ENCODE peak calls at places on chromosomes 16 and 17, in eight cellular contexts. U is NCI-H460; E is activated naive CD8-positive, alpha-beta T cell treated with anti-CD3 and anti-CD28 coated beads, Interleukin-2, amount 50 U/mL, for 24 hours; J is stimulated activated CD8-positive, alpha-beta memory T cell treated with anti-CD3 and anti-CD28 coated beads, Interleukin-2, amount 100 ng/mL, for 1 hour; Y is activated effector memory CD4-positive, alpha-beta T cell treated with Interleukin-2 at 50 U/mL for 16 hours; L is SJSA1; S is stimulated activated CD4-positive, alpha-beta T cell treated with anti-CD3 and anti-CD28 coated beads, TNF-alpha, amount 100 ng/mL, for 48 hours; N is D341Med. Z is an unnamed sample.

GRCh38 chr16:79972053-79972704 is 371.6 kb upstream of the MAF start:
- DNase-seq in U (no peak), E (no peak), J (no peak), Y (no peak), L (no peak), S (no peak), N (no peak), Z (no peak)

GRCh38 chr17:79930786-79931516 is 91.7 kb upstream of the CBX4 start:
- DNase-seq in U (no peak), E (no peak), J (no peak), Y (no peak), L (no peak), S (no peak), N (no peak), Z (no peak)

GRCh38 chr17:66073384-66073783 is 118.5 kb downstream of the CEP112 start:
- DNase-seq in U (no peak), E (no peak), J (no peak), Y (no peak), L (no peak), S (no peak), N (no peak), Z (no peak)

GRCh38 chr17:66799839-66800537 is 34.9 kb upstream of the CACNG5 start:
- DNase-seq in U (no peak), E (no peak), J (no peak), Y (no peak), L (no peak), S (no peak), N (no peak), Z (no peak)

GRCh38 chr17:79814966-79815835 is 18.3 kb upstream of the CBX8 start:
- DNase-seq in U (no peak), E (no peak), J (no peak), Y (no peak), L (no peak), S (no peak), N (peak), Z (no peak)

GRCh38 chr16:3689731-3690130 is 27.6 kb downstream of the TRAP1 start:
- DNase-seq in U (no peak), E (no peak), J (no peak), Y (no peak), L (no peak), S (no peak), N (no peak), Z (no peak)

GRCh38 chr17:38735161-38735997 is 5.2 kb downstream of the CISD3 start:
- DNase-seq in U (no peak), E (peak), J (peak), Y (peak), L (peak), S (peak), N (peak), Z (no peak)

GRCh38 chr17:35555695-35556094 is 4.9 kb downstream of the SLFN14 start:
- DNase-seq in U (no peak), E (no peak), J (no peak), Y (no peak), L (no peak), S (no peak), N (peak), Z (no peak)

GRCh38 chr17:40821536-40821935 is 878 bp downstream of the KRT10 start:
- DNase-seq in U (no peak), E (no peak), J (no peak), Y (no peak), L (no peak), S (no peak), N (no peak), Z (no peak)

GRCh38 chr16:4511441-4512082 is 27.0 kb downstream of the CDIP1 start:
- DNase-seq in U (peak), E (no peak), J (no peak), Y (no peak), L (peak), S (no peak), N (peak), Z (no peak)

GRCh38 chr17:57138956-57139576 is 54.0 kb downstream of the AKAP1 start:
- DNase-seq in U (no peak), E (no peak), J (no peak), Y (no peak), L (no peak), S (no peak), N (no peak), Z (no peak)